ENCODE peak calls at places on chromosomes 12 and 14, in nine cellular contexts. E, F, B, N, Y, K, P, T and Z are unnamed samples.

GRCh38 chr12:107417004-107417403 is 268.6 kb upstream of the PWP1 start:
- DNase-seq in P (no peak), N (no peak), B (no peak), K (no peak), F (no peak), E (no peak), T (no peak), Y (no peak), Z (no peak)

GRCh38 chr12:49767333-49767732 is 26.0 kb downstream of the TMBIM6 start:
- DNase-seq in K (no peak), B (no peak), E (no peak), N (no peak), P (no peak), F (no peak), T (no peak), Y (no peak), Z (no peak)

GRCh38 chr12:26555139-26555538 is 277.9 kb downstream of the ITPR2 start:
- DNase-seq in N (peak), P (no peak), Y (no peak), K (no peak), E (no peak), T (no peak), B (no peak), F (no peak), Z (no peak)

GRCh38 chr12:42201061-42201460 is 37.0 kb downstream of the YAF2 start:
- DNase-seq in E (no peak), Y (no peak), B (no peak), K (no peak), P (no peak), N (no peak), F (no peak), T (no peak), Z (no peak)

GRCh38 chr14:104149617-104150141 is 11.3 kb downstream of the KIF26A start:
- DNase-seq in E (peak), K (peak), F (no peak), N (no peak), P (no peak), B (no peak), T (no peak), Y (no peak), Z (no peak)

GRCh38 chr14:72780771-72781170 is 113.1 kb downstream of the DPF3 start:
- DNase-seq in E (no peak), Y (no peak), P (no peak), F (no peak), N (no peak), K (no peak), T (no peak), B (no peak), Z (no peak)

GRCh38 chr14:33484264-33484663 is 466.6 kb downstream of the EGLN3 start:
- DNase-seq in P (no peak), E (no peak), T (no peak), F (no peak), N (peak), K (no peak), Y (no peak), B (no peak), Z (no peak)

GRCh38 chr12:97386133-97386581 is 76.4 kb upstream of the RMST start:
- DNase-seq in P (no peak), N (no peak), F (no peak), Y (no peak), B (no peak), K (no peak), T (no peak), E (no peak), Z (no peak)

GRCh38 chr12:4119157-4119761 is 154.3 kb upstream of the CCND2 start:
- DNase-seq in K (no peak), E (peak), T (peak), F (no peak), B (no peak), P (no peak), Y (no peak), N (no peak), Z (no peak)

GRCh38 chr12:110555509-110556406 is 27.4 kb downstream of the PPTC7 start:
- DNase-seq in Y (no peak), K (no peak), T (no peak), P (no peak), E (no peak), N (peak), B (no peak), F (no peak), Z (no peak)

GRCh38 chr14:23242076-23242475 is 4.3 kb downstream of the RNF212B start:
- DNase-seq in P (no peak), T (no peak), K (no peak), N (no peak), E (no peak), F (no peak), Y (no peak), B (no peak), Z (no peak)

GRCh38 chr12:76883826-76884225 is 5.0 kb upstream of the CSRP2 start:
- DNase-seq in F (no peak), B (no peak), Y (no peak), P (peak), N (peak), K (peak), T (no peak), E (no peak), Z (no peak)

GRCh38 chr12:12877789-12878455 is 13.4 kb upstream of the GPRC5A start:
- DNase-seq in T (no peak), P (no peak), N (no peak), E (no peak), F (no peak), K (no peak), Y (no peak), B (no peak), Z (no peak)

GRCh38 chr12:92854344-92854743 is 74.8 kb downstream of the EEA1 start:
- DNase-seq in E (no peak), K (no peak), F (no peak), T (no peak), N (no peak), B (no peak), P (no peak), Y (no peak), Z (no peak)

GRCh38 chr12:22974865-22975264 is 349.9 kb downstream of the ETNK1 start:
- DNase-seq in P (no peak), K (no peak), N (peak), Y (no peak), T (no peak), E (no peak), F (no peak), B (no peak), Z (no peak)